ENCODE peak calls at places on chromosome 9, in seven cellular contexts. I is iPS DF 6.9; B is AG04450; T is G401; E is BJ; R is small intestine; P is activated CD8-positive, alpha-beta memory T cell treated with anti-CD3 and anti-CD28 coated beads, Interleukin-2, amount 50 U/mL, for 4 hours. K is an unnamed sample.
A peak's percentile ranks its signal among the peaks of the same experiment; 100 is the strongest.

GRCh38 chr9:6805532-6805931 is 47.8 kb downstream of the KDM4C start:
- DNase-seq in T (peak; percentile 96), B (peak; percentile 13), P (no peak), I (no peak), R (no peak), E (peak; percentile 8), K (no peak)

GRCh38 chr9:3908731-3909130 is 382.9 kb upstream of the RFX3 start:
- DNase-seq in P (no peak), E (no peak), R (no peak), T (no peak), I (no peak), B (no peak), K (peak; percentile 46)

GRCh38 chr9:122056484-122056883 is 36.6 kb downstream of the TTLL11 start:
- DNase-seq in I (no peak), R (no peak), B (no peak), P (no peak), E (no peak), T (no peak), K (no peak)

GRCh38 chr9:11874414-11874813 is 818.8 kb upstream of the TYRP1 start:
- DNase-seq in I (no peak), B (no peak), R (no peak), E (no peak), T (no peak), P (no peak), K (no peak)

GRCh38 chr9:92504881-92505280 is 22.6 kb upstream of the ASPN start:
- DNase-seq in I (no peak), B (no peak), E (no peak), T (no peak), P (no peak), R (no peak), K (peak; percentile 25)

GRCh38 chr9:115373000-115373709 is 255.2 kb upstream of the TNC start:
- DNase-seq in B (peak; percentile 85), T (no peak), E (peak; percentile 74), I (no peak), P (no peak), R (peak; percentile 19), K (no peak)

GRCh38 chr9:127189628-127190027 is 67.2 kb upstream of the ANGPTL2 start:
- DNase-seq in R (no peak), T (no peak), I (no peak), E (no peak), B (no peak), P (no peak), K (no peak)

GRCh38 chr9:86557063-86557766 is 203.0 kb upstream of the TUT7 start:
- DNase-seq in T (no peak), E (peak; percentile 65), B (peak; percentile 89), I (no peak), P (no peak), R (no peak), K (no peak)

GRCh38 chr9:125752070-125752628 is 5.0 kb downstream of the PBX3 start:
- DNase-seq in B (no peak), T (no peak), E (no peak), P (no peak), R (no peak), I (no peak), K (no peak)

GRCh38 chr9:130769004-130769403 is 66.0 kb upstream of the ABL1 start:
- DNase-seq in P (no peak), R (peak; percentile 73), E (no peak), B (no peak), T (no peak), I (no peak), K (no peak)

GRCh38 chr9:91761362-91761761 is 188.7 kb downstream of the ROR2 start:
- DNase-seq in E (no peak), R (peak; percentile 37), I (no peak), P (no peak), T (no peak), B (no peak), K (no peak)

GRCh38 chr9:20573023-20573422 is 49.3 kb downstream of the MLLT3 start:
- DNase-seq in P (no peak), B (no peak), T (no peak), E (no peak), I (no peak), R (no peak), K (no peak)

GRCh38 chr9:116661037-116661954 is 25.8 kb upstream of the TRIM32 start:
- DNase-seq in I (peak; percentile 48), E (peak; percentile 35), T (peak; percentile 89), R (peak; percentile 69), P (no peak), B (peak; percentile 74), K (peak; percentile 90)

GRCh38 chr9:94649100-94649855 is 10.0 kb upstream of the FBP1 start:
- DNase-seq in R (peak; percentile 85), T (no peak), I (no peak), B (no peak), P (no peak), E (peak; percentile 94), K (peak; percentile 44)

GRCh38 chr9:130789747-130790672 is 45.0 kb upstream of the ABL1 start:
- DNase-seq in E (no peak), I (no peak), T (no peak), P (no peak), R (no peak), B (no peak), K (no peak)

GRCh38 chr9:106771618-106772017 is 91.3 kb upstream of the ZNF462 start:
- DNase-seq in R (no peak), P (no peak), E (no peak), B (no peak), T (no peak), I (no peak), K (peak; percentile 21)

GRCh38 chr9:84823426-84824271 is 154.1 kb downstream of the NTRK2 start:
- DNase-seq in R (no peak), I (no peak), B (no peak), E (peak; percentile 76), P (no peak), T (no peak), K (no peak)

GRCh38 chr9:85897853-85898252 is 43.1 kb upstream of the NAA35 start:
- DNase-seq in B (no peak), I (no peak), P (no peak), T (no peak), E (no peak), R (no peak), K (no peak)

GRCh38 chr9:128007566-128008138 is 26.9 kb upstream of the EEIG1 start:
- DNase-seq in I (no peak), B (no peak), T (peak; percentile 12), R (peak; percentile 84), E (no peak), P (peak; percentile 93), K (peak; percentile 75)

GRCh38 chr9:92406506-92406905 is 2.1 kb upstream of the OGN start:
- DNase-seq in B (no peak), R (peak; percentile 52), E (no peak), P (peak; percentile 18), T (no peak), I (no peak), K (no peak)

GRCh38 chr9:16361118-16361517 is 509.4 kb downstream of the BNC2 start:
- DNase-seq in R (no peak), P (no peak), T (no peak), I (no peak), B (no peak), E (no peak), K (no peak)

GRCh38 chr9:88741335-88741734 is 206.4 kb downstream of the NXNL2 start:
- DNase-seq in P (no peak), B (no peak), T (peak; percentile 6), R (no peak), E (no peak), I (no peak), K (no peak)

GRCh38 chr9:84511651-84512050 is 157.9 kb upstream of the NTRK2 start:
- DNase-seq in T (no peak), I (no peak), R (no peak), E (no peak), P (no peak), B (no peak), K (no peak)

GRCh38 chr9:21110708-21111576 is 30.7 kb downstream of the IFNW1 start:
- DNase-seq in I (peak; percentile 45), T (peak; percentile 84), E (no peak), B (peak; percentile 56), P (no peak), R (peak; percentile 72), K (peak; percentile 86)

GRCh38 chr9:116687762-116688160 is 656 bp downstream of the TRIM32 start:
- DNase-seq in B (no peak), R (peak; percentile 20), T (peak; percentile 61), E (no peak), I (no peak), P (no peak), K (peak; percentile 9)

GRCh38 chr9:6609499-6610016 is 36.0 kb downstream of the GLDC start:
- DNase-seq in I (no peak), R (no peak), E (no peak), P (no peak), T (no peak), B (no peak), K (no peak)

GRCh38 chr9:130857864-130858730 is 23.0 kb downstream of the ABL1 start:
- DNase-seq in T (peak; percentile 78), R (no peak), I (no peak), E (no peak), B (peak; percentile 82), P (no peak), K (no peak)

GRCh38 chr9:112112519-112112918 is 62.6 kb downstream of the SUSD1 start:
- DNase-seq in R (no peak), B (peak; percentile 39), P (no peak), I (no peak), T (no peak), E (peak; percentile 41), K (no peak)

GRCh38 chr9:126496781-126497667 is 116.7 kb upstream of the LMX1B start:
- DNase-seq in R (no peak), P (peak; percentile 10), T (no peak), E (no peak), I (no peak), B (no peak), K (no peak)

K was measured in cardiac muscle cell.